ENCODE peak calls at places on chromosomes 1 and 21, in four cellular contexts. One of them, this sample, is unnamed.

GRCh38 chr1:214516434-214517326 is 34.7 kb downstream of the PTPN14 start:
- DNase-seq in K562: no peak
- DNase-seq in GM12878: no peak
- DNase-seq in HepG2: peak
- DNase-seq in this sample: no peak

GRCh38 chr1:247115141-247115510 is 11.0 kb upstream of the ZNF669 start:
- DNase-seq in K562: no peak
- DNase-seq in GM12878: no peak
- DNase-seq in HepG2: no peak
- DNase-seq in this sample: no peak

GRCh38 chr1:16093611-16094010 is 20.2 kb upstream of the FAM131C start:
- DNase-seq in K562: no peak
- DNase-seq in GM12878: no peak
- DNase-seq in HepG2: no peak
- DNase-seq in this sample: no peak

GRCh38 chr1:235342471-235342870 is 14.1 kb downstream of the GGPS1 start:
- DNase-seq in K562: no peak
- DNase-seq in GM12878: no peak
- DNase-seq in HepG2: no peak
- DNase-seq in this sample: no peak

GRCh38 chr21:37257967-37258877 is 8.9 kb downstream of the VPS26C start:
- DNase-seq in K562: no peak
- DNase-seq in GM12878: peak
- DNase-seq in HepG2: peak
- DNase-seq in this sample: peak

GRCh38 chr1:109341944-109342925 is 35.4 kb upstream of the MYBPHL start:
- DNase-seq in K562: no peak
- DNase-seq in GM12878: no peak
- DNase-seq in HepG2: no peak
- DNase-seq in this sample: no peak

GRCh38 chr1:4256351-4256750 is 356.3 kb upstream of the C1orf174 start:
- DNase-seq in K562: no peak
- DNase-seq in GM12878: no peak
- DNase-seq in HepG2: no peak
- DNase-seq in this sample: no peak

GRCh38 chr21:43317254-43317748 is 109.6 kb downstream of the SIK1 start:
- DNase-seq in K562: no peak
- DNase-seq in GM12878: no peak
- DNase-seq in HepG2: no peak
- DNase-seq in this sample: no peak

GRCh38 chr1:21152423-21153100 is 24.1 kb downstream of the EIF4G3 start:
- DNase-seq in K562: no peak
- DNase-seq in GM12878: no peak
- DNase-seq in HepG2: no peak
- DNase-seq in this sample: no peak

GRCh38 chr1:153957744-153958110 is 685 bp downstream of the CRTC2 start:
- DNase-seq in K562: no peak
- DNase-seq in GM12878: no peak
- DNase-seq in HepG2: no peak
- DNase-seq in this sample: no peak

GRCh38 chr1:119361611-119362010 is 7.0 kb upstream of the HAO2 start:
- DNase-seq in K562: no peak
- DNase-seq in GM12878: no peak
- DNase-seq in HepG2: no peak
- DNase-seq in this sample: no peak

GRCh38 chr1:38132681-38133080 is 86.1 kb upstream of the POU3F1 start:
- DNase-seq in K562: no peak
- DNase-seq in GM12878: no peak
- DNase-seq in HepG2: no peak
- DNase-seq in this sample: no peak

GRCh38 chr1:75615664-75616435 is 4.9 kb upstream of the SLC44A5 start:
- DNase-seq in K562: peak
- DNase-seq in GM12878: no peak
- DNase-seq in HepG2: no peak
- DNase-seq in this sample: peak

GRCh38 chr1:178928985-178929384 is 58.1 kb upstream of the ANGPTL1 start:
- DNase-seq in K562: no peak
- DNase-seq in GM12878: no peak
- DNase-seq in HepG2: no peak
- DNase-seq in this sample: no peak

GRCh38 chr1:78279051-78279450 is 211.7 kb upstream of the PTGFR start:
- DNase-seq in K562: no peak
- DNase-seq in GM12878: no peak
- DNase-seq in HepG2: no peak
- DNase-seq in this sample: no peak

GRCh38 chr21:45973475-45974072 is 8.0 kb upstream of the COL6A1 start:
- DNase-seq in K562: peak
- DNase-seq in GM12878: no peak
- DNase-seq in HepG2: peak
- DNase-seq in this sample: peak

GRCh38 chr1:57637155-57637554 is 213.3 kb upstream of the DAB1 start:
- DNase-seq in K562: no peak
- DNase-seq in GM12878: no peak
- DNase-seq in HepG2: no peak
- DNase-seq in this sample: no peak

GRCh38 chr1:63976006-63976405 is 202.2 kb downstream of the ROR1 start:
- DNase-seq in K562: no peak
- DNase-seq in GM12878: no peak
- DNase-seq in HepG2: no peak
- DNase-seq in this sample: no peak

GRCh38 chr1:204867666-204868339 is 2.9 kb upstream of the NFASC start:
- DNase-seq in K562: no peak
- DNase-seq in GM12878: no peak
- DNase-seq in HepG2: no peak
- DNase-seq in this sample: no peak

DNA sequence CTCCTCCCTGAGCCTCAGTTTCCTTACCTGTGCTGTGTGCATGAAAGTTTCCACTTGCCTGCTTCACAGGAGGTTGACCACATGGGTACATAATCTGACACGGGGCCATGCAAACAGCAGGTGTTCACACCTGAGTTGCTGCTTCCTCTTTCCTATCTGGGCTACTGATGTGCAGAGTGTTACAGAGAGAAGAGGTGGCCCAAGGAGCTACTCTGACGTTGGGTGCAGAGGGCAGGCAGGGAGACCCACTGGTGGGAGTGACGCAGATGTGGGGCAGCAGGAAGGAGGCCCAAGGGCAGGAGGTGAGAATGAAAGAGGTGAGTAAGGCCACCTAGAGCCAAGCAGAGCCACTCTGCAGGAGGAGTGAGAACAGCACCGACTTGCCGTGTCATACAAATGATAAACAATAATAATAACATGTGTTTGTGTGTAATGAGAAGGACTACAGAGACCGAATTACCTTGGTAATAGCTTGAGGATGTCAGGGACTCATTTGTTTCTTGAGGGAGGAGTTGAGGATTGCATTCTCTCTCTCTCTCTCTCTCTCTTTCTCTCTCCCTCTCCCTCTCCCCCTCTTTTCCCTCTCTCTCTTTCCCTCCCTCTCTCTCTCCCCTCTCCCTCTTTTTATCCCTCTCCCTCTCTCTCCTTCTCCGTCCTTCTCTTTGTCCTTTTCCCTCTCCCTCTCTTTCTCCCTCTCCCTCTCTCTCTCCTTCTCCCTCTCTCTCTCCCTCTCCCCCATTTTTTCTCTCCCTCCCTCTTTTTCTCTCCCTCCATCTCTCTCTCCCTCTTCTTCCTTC is 87.4 kb upstream of the IGSF21 start:
- DNase-seq in K562: no peak
- DNase-seq in GM12878: no peak
- DNase-seq in HepG2: no peak
- DNase-seq in this sample: no peak
- TF ChIP-seq MAX in K562: no peak
- TF ChIP-seq MAX in GM12878: no peak
- TF ChIP-seq MAX in HepG2: no peak
- TF ChIP-seq MAX in this sample: no peak

DNA sequence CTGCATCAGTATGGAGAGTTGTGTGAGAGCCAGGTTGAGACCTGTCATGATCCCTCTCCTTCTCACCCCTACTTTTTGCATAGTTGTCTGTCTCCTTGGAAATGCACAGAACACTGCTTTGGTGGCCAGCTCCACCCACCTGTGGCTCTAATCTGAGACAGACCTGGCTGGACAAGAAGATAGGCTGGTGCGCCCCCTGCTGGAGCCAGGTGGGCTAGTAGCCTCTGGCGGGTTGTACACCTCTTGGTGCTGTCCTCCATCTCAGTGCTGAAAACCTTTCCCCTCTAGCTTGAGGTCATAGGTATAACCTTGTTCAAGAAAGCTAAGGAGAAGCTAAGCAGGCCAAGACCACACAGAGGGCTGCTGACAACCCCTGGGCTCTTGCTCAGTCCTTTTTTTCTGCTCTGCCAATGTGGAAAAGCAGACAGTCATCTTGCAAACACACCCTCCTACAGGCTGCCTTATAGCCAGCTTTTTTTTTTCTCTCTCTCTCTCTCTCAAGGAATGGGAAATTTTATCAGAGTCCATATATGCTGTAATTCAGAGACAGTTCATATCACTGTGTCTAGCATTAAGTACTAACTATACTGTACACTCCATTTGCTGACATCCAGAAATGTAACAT is 58.8 kb upstream of the SPATA6 start:
- DNase-seq in K562: peak
- DNase-seq in GM12878: no peak
- DNase-seq in HepG2: peak
- DNase-seq in this sample: peak
- TF ChIP-seq CBFB in K562: no peak
- TF ChIP-seq CBFB in GM12878: no peak
- TF ChIP-seq CBFB in HepG2: no peak
- TF ChIP-seq CBFB in this sample: no peak

GRCh38 chr1:55478742-55479141 is 263.6 kb upstream of the USP24 start:
- DNase-seq in K562: no peak
- DNase-seq in GM12878: no peak
- DNase-seq in HepG2: peak
- DNase-seq in this sample: no peak
- TF ChIP-seq MAX in K562: no peak
- TF ChIP-seq MAX in GM12878: no peak
- TF ChIP-seq MAX in HepG2: no peak
- TF ChIP-seq MAX in this sample: no peak

DNA sequence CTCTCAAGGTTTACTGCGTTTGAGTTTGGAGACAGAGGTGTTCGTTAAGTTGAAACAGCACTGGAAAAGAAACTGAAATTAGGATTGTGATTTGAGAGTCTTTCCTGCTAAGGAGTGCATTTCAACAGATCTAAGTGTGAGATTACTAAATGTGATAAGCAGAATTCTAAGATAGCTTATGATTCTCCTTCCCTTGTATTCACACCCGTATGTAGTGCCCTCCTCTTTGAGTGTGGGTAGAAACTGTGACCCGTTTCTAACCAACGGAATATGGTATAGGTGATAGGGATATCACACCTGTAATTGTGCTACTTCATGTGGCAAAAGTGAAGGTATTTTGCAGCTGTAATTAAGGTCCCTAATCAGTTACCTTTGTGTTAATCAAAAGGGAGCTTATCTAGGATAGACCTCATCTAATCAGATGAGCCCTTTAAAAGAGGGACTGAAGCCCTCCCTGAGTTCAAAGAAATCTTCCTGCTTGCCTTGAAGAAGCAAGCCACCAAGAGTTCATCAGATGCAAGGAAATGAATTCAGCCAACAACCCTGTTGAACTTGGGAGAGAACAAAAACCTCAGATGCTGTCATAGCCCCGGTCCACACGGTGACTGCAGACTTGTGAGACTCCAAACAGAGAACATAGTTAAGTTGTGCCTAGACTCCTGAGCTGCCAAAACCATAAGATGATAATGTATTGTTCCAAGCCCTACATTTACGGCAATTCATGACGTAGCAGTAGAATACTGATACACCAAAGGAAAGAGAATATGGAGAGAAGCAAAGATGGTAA is 12.6 kb upstream of the IL12RB2 start:
- DNase-seq in K562: no peak
- DNase-seq in GM12878: no peak
- DNase-seq in HepG2: no peak
- DNase-seq in this sample: no peak
- TF ChIP-seq CBFB in K562: no peak
- TF ChIP-seq CBFB in GM12878: no peak
- TF ChIP-seq CBFB in HepG2: no peak
- TF ChIP-seq CBFB in this sample: no peak

DNA sequence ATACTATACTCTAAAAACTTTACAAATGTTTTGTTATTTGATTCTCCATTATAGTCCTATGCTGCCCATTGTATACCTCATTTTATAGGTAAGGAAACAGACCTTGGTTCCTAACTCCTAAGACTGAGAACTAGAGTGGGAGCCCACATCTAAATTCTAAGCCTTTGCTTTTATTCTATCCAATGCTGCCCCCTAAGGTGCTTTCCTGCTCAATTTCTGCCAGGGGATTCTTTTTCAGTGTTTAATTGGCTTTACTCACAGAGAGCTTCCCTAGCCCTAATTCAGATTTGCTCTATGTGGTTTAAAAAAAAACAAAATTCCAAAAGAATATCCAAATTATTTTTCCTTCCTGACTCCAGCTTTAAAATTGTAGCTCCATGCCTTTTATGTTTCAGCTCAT is 64.5 kb downstream of the KIF14 start:
- DNase-seq in K562: no peak
- DNase-seq in GM12878: no peak
- DNase-seq in HepG2: no peak
- DNase-seq in this sample: no peak
- TF ChIP-seq MAX in K562: no peak
- TF ChIP-seq MAX in GM12878: no peak
- TF ChIP-seq MAX in HepG2: no peak
- TF ChIP-seq MAX in this sample: no peak

This sample was measured in WTC11.